ENCODE peak calls at places on chromosomes 12 and 14, in seven cellular contexts. W is stimulated activated naive CD8-positive, alpha-beta T cell treated with anti-CD3 and anti-CD28 coated beads, Interleukin-15, Interleukin-2, amounts not matched to agents 100 U/mL and 50 U/mL, for 24 hours; Z is NCI-H146; M is activated T-cell treated with anti-CD3 and anti-CD28 coated beads, Interleukin-2, amount 50 U/mL, for 1 hour; A is H7; F is HCEC 1CT; C is GM10248. H is an unnamed sample.
A peak's percentile ranks its signal among the peaks of the same experiment; 100 is the strongest.

GRCh38 chr12:94140556-94140955 is 7.8 kb upstream of the PLXNC1 start:
- DNase-seq in W (peak; percentile 65), Z (no peak), M (peak; percentile 45), A (peak; percentile 84), F (peak; percentile 12), C (peak; percentile 48), H (no peak)

GRCh38 chr12:132161046-132161781 is 17.0 kb downstream of the NOC4L start:
- DNase-seq in W (no peak), Z (no peak), M (no peak), A (no peak), F (no peak), C (no peak), H (peak; percentile 45)

GRCh38 chr12:55745361-55746146 is 2.6 kb downstream of the GDF11 start:
- DNase-seq in W (no peak), Z (no peak), M (no peak), A (peak; percentile 90), F (no peak), C (no peak), H (no peak)

GRCh38 chr12:110347767-110348166 is 55.7 kb downstream of the ANAPC7 start:
- DNase-seq in W (no peak), Z (no peak), M (no peak), A (no peak), F (no peak), C (no peak), H (no peak)

GRCh38 chr12:110280784-110281548 is at the start of gene ATP2A2:
- DNase-seq in W (peak; percentile 90), Z (peak; percentile 94), M (peak; percentile 91), A (peak; percentile 97), F (peak; percentile 93), C (peak; percentile 97), H (peak; percentile 93)

GRCh38 chr14:59688224-59689170 is 111.9 kb upstream of the CCDC175 start:
- DNase-seq in W (peak; percentile 22), Z (peak; percentile 16), M (no peak), A (peak; percentile 22), F (peak; percentile 32), C (peak; percentile 34), H (peak; percentile 62)

GRCh38 chr14:46661728-46662127 is 10.1 kb upstream of the RPL10L start:
- DNase-seq in W (no peak), Z (no peak), M (no peak), A (peak; percentile 9), F (no peak), C (no peak), H (no peak)

GRCh38 chr12:67792185-67792584 is 143.6 kb downstream of the DYRK2 start:
- DNase-seq in W (no peak), Z (peak; percentile 69), M (no peak), A (no peak), F (no peak), C (no peak), H (no peak)

GRCh38 chr14:69325646-69326265 is 65.8 kb downstream of the GALNT16 start:
- DNase-seq in W (no peak), Z (no peak), M (no peak), A (peak; percentile 80), F (peak; percentile 14), C (no peak), H (peak; percentile 33)

GRCh38 chr12:48105321-48105866 is 485 bp downstream of the SENP1 start:
- DNase-seq in W (peak; percentile 59), Z (peak; percentile 49), M (peak; percentile 67), A (no peak), F (peak; percentile 17), C (peak; percentile 33), H (no peak)

GRCh38 chr12:24560867-24561266 is 388.0 kb downstream of the BCAT1 start:
- DNase-seq in W (no peak), Z (no peak), M (no peak), A (no peak), F (peak; percentile 3), C (no peak), H (no peak)

GRCh38 chr14:33505295-33505962 is 445.4 kb downstream of the EGLN3 start:
- DNase-seq in W (no peak), Z (no peak), M (no peak), A (no peak), F (no peak), C (no peak), H (no peak)

GRCh38 chr14:64774272-64774671 is 70.0 kb downstream of the PLEKHG3 start:
- DNase-seq in W (no peak), Z (no peak), M (no peak), A (no peak), F (no peak), C (no peak), H (no peak)

GRCh38 chr12:102690267-102690666 is 209.9 kb upstream of the IGF1 start:
- DNase-seq in W (no peak), Z (no peak), M (no peak), A (no peak), F (no peak), C (no peak), H (no peak)

GRCh38 chr12:87953257-87953860 is 75.8 kb downstream of the C12orf50 start:
- DNase-seq in W (no peak), Z (peak; percentile 59), M (no peak), A (peak; percentile 31), F (peak; percentile 53), C (peak; percentile 20), H (no peak)

GRCh38 chr12:90234455-90234854 is 525.8 kb upstream of the ATP2B1 start:
- DNase-seq in W (no peak), Z (no peak), M (no peak), A (no peak), F (no peak), C (no peak), H (no peak)

GRCh38 chr14:20631023-20631820 is 10.3 kb downstream of the OR6S1 start:
- DNase-seq in W (peak; percentile 71), Z (peak; percentile 56), M (peak; percentile 60), A (no peak), F (peak; percentile 36), C (no peak), H (no peak)

GRCh38 chr12:89863332-89863938 is 154.8 kb upstream of the ATP2B1 start:
- DNase-seq in W (peak; percentile 55), Z (no peak), M (peak; percentile 50), A (no peak), F (no peak), C (peak; percentile 31), H (no peak)

GRCh38 chr12:85804663-85805062 is 31.5 kb downstream of the RASSF9 start:
- DNase-seq in W (no peak), Z (no peak), M (no peak), A (no peak), F (peak; percentile 57), C (no peak), H (no peak)

GRCh38 chr12:3661028-3661427 is 91.9 kb downstream of the CRACR2A start:
- DNase-seq in W (no peak), Z (peak; percentile 96), M (no peak), A (no peak), F (no peak), C (no peak), H (no peak)

GRCh38 chr12:108373111-108373510 is 34.0 kb upstream of the CMKLR1 start:
- DNase-seq in W (no peak), Z (no peak), M (no peak), A (peak; percentile 16), F (no peak), C (no peak), H (no peak)

GRCh38 chr12:58593557-58594304 is 326.6 kb downstream of the LRIG3 start:
- DNase-seq in W (no peak), Z (no peak), M (no peak), A (no peak), F (no peak), C (no peak), H (no peak)

GRCh38 chr14:64117671-64118402 is 176.3 kb downstream of the ESR2 start:
- DNase-seq in W (no peak), Z (no peak), M (no peak), A (no peak), F (no peak), C (no peak), H (peak; percentile 72)

GRCh38 chr12:99392091-99392850 is 255.3 kb upstream of the GARIN6 start:
- DNase-seq in W (no peak), Z (no peak), M (no peak), A (no peak), F (no peak), C (no peak), H (no peak)

GRCh38 chr12:65825573-65826512 is 1.6 kb downstream of the HMGA2 start:
- DNase-seq in W (peak; percentile 10), Z (peak; percentile 2), M (no peak), A (peak; percentile 71), F (no peak), C (peak; percentile 39), H (peak; percentile 63)

GRCh38 chr14:103014466-103015319 is 42.7 kb downstream of the CDC42BPB start:
- DNase-seq in W (no peak), Z (peak; percentile 73), M (no peak), A (peak; percentile 78), F (peak; percentile 55), C (no peak), H (no peak)

GRCh38 chr12:96063046-96063445 is 27.7 kb upstream of the LTA4H start:
- DNase-seq in W (no peak), Z (peak; percentile 6), M (no peak), A (no peak), F (peak; percentile 39), C (no peak), H (no peak)